ENCODE peak calls at places on chromosomes 13 and 19, in seven cellular contexts. One of them, this sample, is unnamed.

GRCh38 chr19:19628499-19629134 is 597 bp upstream of the LPAR2 start:
- DNase-seq in HEK293T: no peak
- DNase-seq in D721Med: peak
- DNase-seq in NCI-H2081: peak
- DNase-seq in M059J: peak
- DNase-seq in stimulated activated CD4-positive, alpha-beta T cell treated with anti-CD3 and anti-CD28 coated beads, Interleukin-4, amount 100 ng/mL, for 48 hours: no peak
- DNase-seq in breast epithelium: peak
- DNase-seq in this sample: peak

GRCh38 chr13:22332411-22332810 is 661.5 kb downstream of the FGF9 start:
- DNase-seq in HEK293T: no peak
- DNase-seq in D721Med: no peak
- DNase-seq in breast epithelium: no peak
- DNase-seq in stimulated activated CD4-positive, alpha-beta T cell treated with anti-CD3 and anti-CD28 coated beads, Interleukin-4, amount 100 ng/mL, for 48 hours: no peak
- DNase-seq in NCI-H2081: no peak
- DNase-seq in M059J: no peak
- DNase-seq in this sample: no peak

GRCh38 chr13:77388944-77389616 is 62.2 kb upstream of the MYCBP2 start:
- DNase-seq in NCI-H2081: no peak
- DNase-seq in HEK293T: no peak
- DNase-seq in stimulated activated CD4-positive, alpha-beta T cell treated with anti-CD3 and anti-CD28 coated beads, Interleukin-4, amount 100 ng/mL, for 48 hours: peak
- DNase-seq in M059J: no peak
- DNase-seq in D721Med: no peak
- DNase-seq in breast epithelium: no peak
- DNase-seq in this sample: no peak

GRCh38 chr13:110784748-110785147 is 71.2 kb downstream of the ING1 start:
- DNase-seq in D721Med: no peak
- DNase-seq in breast epithelium: no peak
- DNase-seq in HEK293T: no peak
- DNase-seq in NCI-H2081: no peak
- DNase-seq in M059J: no peak
- DNase-seq in stimulated activated CD4-positive, alpha-beta T cell treated with anti-CD3 and anti-CD28 coated beads, Interleukin-4, amount 100 ng/mL, for 48 hours: no peak
- DNase-seq in this sample: no peak

GRCh38 chr13:112824429-112824828 is 134.6 kb downstream of the ATP11A start:
- DNase-seq in M059J: no peak
- DNase-seq in NCI-H2081: no peak
- DNase-seq in breast epithelium: no peak
- DNase-seq in stimulated activated CD4-positive, alpha-beta T cell treated with anti-CD3 and anti-CD28 coated beads, Interleukin-4, amount 100 ng/mL, for 48 hours: no peak
- DNase-seq in D721Med: no peak
- DNase-seq in HEK293T: no peak
- DNase-seq in this sample: no peak

GRCh38 chr13:113837554-113838355 is 26.1 kb downstream of the GAS6 start:
- DNase-seq in stimulated activated CD4-positive, alpha-beta T cell treated with anti-CD3 and anti-CD28 coated beads, Interleukin-4, amount 100 ng/mL, for 48 hours: no peak
- DNase-seq in M059J: peak
- DNase-seq in HEK293T: peak
- DNase-seq in D721Med: no peak
- DNase-seq in NCI-H2081: peak
- DNase-seq in breast epithelium: peak
- DNase-seq in this sample: no peak

GRCh38 chr13:49419292-49419691 is 24.6 kb downstream of the CAB39L start:
- DNase-seq in breast epithelium: no peak
- DNase-seq in NCI-H2081: no peak
- DNase-seq in HEK293T: no peak
- DNase-seq in M059J: no peak
- DNase-seq in D721Med: no peak
- DNase-seq in stimulated activated CD4-positive, alpha-beta T cell treated with anti-CD3 and anti-CD28 coated beads, Interleukin-4, amount 100 ng/mL, for 48 hours: no peak
- DNase-seq in this sample: no peak

GRCh38 chr13:98535501-98536357 is 41.2 kb downstream of the STK24 start:
- DNase-seq in D721Med: no peak
- DNase-seq in NCI-H2081: no peak
- DNase-seq in M059J: no peak
- DNase-seq in breast epithelium: no peak
- DNase-seq in stimulated activated CD4-positive, alpha-beta T cell treated with anti-CD3 and anti-CD28 coated beads, Interleukin-4, amount 100 ng/mL, for 48 hours: no peak
- DNase-seq in HEK293T: no peak
- DNase-seq in this sample: no peak

GRCh38 chr13:97258801-97259200 is 36.7 kb downstream of the MBNL2 start:
- DNase-seq in D721Med: no peak
- DNase-seq in M059J: no peak
- DNase-seq in breast epithelium: no peak
- DNase-seq in stimulated activated CD4-positive, alpha-beta T cell treated with anti-CD3 and anti-CD28 coated beads, Interleukin-4, amount 100 ng/mL, for 48 hours: no peak
- DNase-seq in NCI-H2081: no peak
- DNase-seq in HEK293T: no peak
- DNase-seq in this sample: no peak

GRCh38 chr13:52892925-52893324 is 44.5 kb upstream of the PCDH8 start:
- DNase-seq in D721Med: no peak
- DNase-seq in stimulated activated CD4-positive, alpha-beta T cell treated with anti-CD3 and anti-CD28 coated beads, Interleukin-4, amount 100 ng/mL, for 48 hours: no peak
- DNase-seq in breast epithelium: no peak
- DNase-seq in HEK293T: no peak
- DNase-seq in M059J: no peak
- DNase-seq in NCI-H2081: no peak
- DNase-seq in this sample: no peak

This sample was measured in neural crest cell.